ENCODE peak calls at places on chromosome 11, in five cellular contexts. Y is left ventricle myocardium inferior; W is lower lobe of right lung; Z is effector memory CD4-positive, alpha-beta T cell; U is lung. B is an unnamed sample.
A peak's percentile ranks its signal among the peaks of the same experiment; 100 is the strongest.

GRCh38 chr11:71341173-71341572 is 88.8 kb upstream of the SHANK2 start:
- DNase-seq in Y (no peak), W (no peak), Z (no peak), U (no peak), B (no peak)

GRCh38 chr11:132504501-132505041 is 1027.7 kb downstream of the OPCML start:
- DNase-seq in Y (no peak), W (no peak), Z (no peak), U (no peak), B (no peak)

GRCh38 chr11:75784085-75784478 is 15.5 kb downstream of the DGAT2 start:
- DNase-seq in Y (no peak), W (no peak), Z (no peak), U (no peak), B (no peak)

GRCh38 chr11:1757861-1758610 is 5.7 kb downstream of the CTSD start:
- DNase-seq in Y (no peak), W (peak; percentile 64), Z (peak; percentile 27), U (no peak), B (peak; percentile 69)

GRCh38 chr11:30984442-30984816 is 385.1 kb downstream of the DCDC1 start:
- DNase-seq in Y (no peak), W (no peak), Z (no peak), U (no peak), B (no peak)

GRCh38 chr11:64906314-64906635 is 10.7 kb downstream of the ATG2A start:
- DNase-seq in Y (no peak), W (no peak), Z (no peak), U (no peak), B (peak; percentile 53)

GRCh38 chr11:45949992-45950407 is 27.5 kb downstream of the LARGE2 start:
- DNase-seq in Y (no peak), W (no peak), Z (no peak), U (no peak), B (no peak)

GRCh38 chr11:34146866-34147265 is 41.4 kb downstream of the NAT10 start:
- DNase-seq in Y (no peak), W (peak; percentile 6), Z (no peak), U (no peak), B (no peak)

GRCh38 chr11:59053387-59053786 is 32.7 kb upstream of the GLYATL1B start:
- DNase-seq in Y (peak; percentile 51), W (peak; percentile 71), Z (peak; percentile 77), U (peak; percentile 66), B (peak; percentile 85)

GRCh38 chr11:45654242-45654641 is 11.2 kb downstream of the CHST1 start:
- DNase-seq in Y (no peak), W (peak; percentile 25), Z (no peak), U (no peak), B (no peak)

GRCh38 chr11:28303477-28304191 is 195.4 kb downstream of the METTL15 start:
- DNase-seq in Y (no peak), W (no peak), Z (no peak), U (no peak), B (no peak)

GRCh38 chr11:84780689-84781293 is 846.4 kb downstream of the DLG2 start:
- DNase-seq in Y (no peak), W (no peak), Z (no peak), U (no peak), B (no peak)

GRCh38 chr11:85602551-85603218 is 24.5 kb downstream of the DLG2 start:
- DNase-seq in Y (no peak), W (no peak), Z (no peak), U (no peak), B (no peak)

GRCh38 chr11:116258821-116259220 is 514.0 kb downstream of the BUD13 start:
- DNase-seq in Y (no peak), W (no peak), Z (no peak), U (no peak), B (no peak)

GRCh38 chr11:28146123-28146751 is 38.0 kb downstream of the METTL15 start:
- DNase-seq in Y (no peak), W (no peak), Z (no peak), U (no peak), B (no peak)

GRCh38 chr11:2156416-2157182 is 4.4 kb downstream of the INS start:
- DNase-seq in Y (peak; percentile 65), W (peak; percentile 79), Z (peak; percentile 31), U (peak; percentile 67), B (peak; percentile 86)

GRCh38 chr11:94879006-94879405 is 94.3 kb downstream of the CWC15 start:
- DNase-seq in Y (no peak), W (no peak), Z (no peak), U (peak; percentile 11), B (no peak)

GRCh38 chr11:8068605-8069221 is 12.3 kb upstream of the TUB start:
- DNase-seq in Y (peak; percentile 46), W (no peak), Z (no peak), U (no peak), B (peak; percentile 79)

GRCh38 chr11:77199346-77199745 is 71.3 kb downstream of the MYO7A start:
- DNase-seq in Y (no peak), W (peak; percentile 41), Z (no peak), U (no peak), B (no peak)

GRCh38 chr11:99068832-99069231 is 48.1 kb downstream of the CNTN5 start:
- DNase-seq in Y (no peak), W (no peak), Z (no peak), U (no peak), B (no peak)

GRCh38 chr11:125263268-125263790 is 98.8 kb downstream of the PKNOX2 start:
- DNase-seq in Y (peak; percentile 87), W (peak; percentile 73), Z (no peak), U (peak; percentile 68), B (peak; percentile 95)

GRCh38 chr11:130763087-130763980 is 152.9 kb downstream of the SNX19 start:
- DNase-seq in Y (no peak), W (no peak), Z (no peak), U (no peak), B (no peak)

GRCh38 chr11:117511483-117511934 is 183.9 kb downstream of the CEP164 start:
- DNase-seq in Y (no peak), W (no peak), Z (no peak), U (no peak), B (no peak)

GRCh38 chr11:12770435-12770834 is 96.2 kb downstream of the TEAD1 start:
- DNase-seq in Y (no peak), W (no peak), Z (no peak), U (no peak), B (no peak)

GRCh38 chr11:12769834-12770345 is 95.7 kb downstream of the TEAD1 start:
- DNase-seq in Y (no peak), W (no peak), Z (no peak), U (no peak), B (no peak)

GRCh38 chr11:12767577-12767976 is 93.4 kb downstream of the TEAD1 start:
- DNase-seq in Y (no peak), W (no peak), Z (no peak), U (no peak), B (no peak)

GRCh38 chr11:12767022-12767421 is 92.8 kb downstream of the TEAD1 start:
- DNase-seq in Y (no peak), W (no peak), Z (no peak), U (no peak), B (no peak)

DNA sequence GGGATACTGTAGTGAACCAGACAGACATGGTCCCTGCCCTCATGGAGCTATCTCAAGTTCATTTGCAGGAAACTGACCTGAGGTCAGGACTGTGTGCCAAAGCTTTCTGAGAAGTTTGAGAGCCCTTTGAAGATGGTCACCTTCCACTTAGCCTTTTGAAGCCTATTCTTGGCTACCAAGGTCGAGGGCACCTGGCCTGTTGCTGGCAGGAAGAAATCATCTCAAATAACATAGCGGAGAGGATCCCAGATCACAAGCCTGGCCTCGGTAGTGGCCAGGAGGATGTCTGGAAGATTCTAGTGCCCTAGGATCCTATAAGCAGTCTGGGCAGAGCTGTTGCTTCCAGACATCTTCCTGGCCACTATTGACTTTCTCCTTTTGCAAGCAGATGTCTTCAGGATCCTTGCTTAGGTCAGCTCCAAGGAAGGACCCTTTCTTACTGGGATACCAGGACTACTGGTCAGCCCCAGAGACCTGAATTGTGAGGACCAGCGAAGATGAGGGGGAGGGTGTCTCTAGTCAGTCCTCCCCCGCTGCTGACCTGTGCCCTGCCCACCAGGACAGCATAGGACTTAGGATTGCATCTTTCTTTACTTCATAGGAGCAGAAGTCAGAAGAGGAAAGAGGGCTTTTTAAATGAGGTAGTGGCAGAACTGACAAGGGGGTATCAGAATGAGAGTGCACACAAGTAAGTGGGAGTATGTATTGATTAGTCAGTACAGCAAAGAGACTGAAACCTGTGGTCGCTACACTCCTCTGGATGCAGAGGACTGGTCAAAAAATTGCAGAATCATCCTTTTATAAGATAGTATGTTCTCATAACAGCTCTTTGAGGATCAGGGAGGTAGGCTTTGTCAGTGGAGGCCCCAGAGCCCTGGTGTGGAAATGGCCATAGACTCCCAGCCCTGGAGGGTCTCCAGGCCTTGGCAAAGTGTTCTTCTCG is 94.8 kb downstream of the TEAD1 start:
- DNase-seq in Y (no peak), W (no peak), Z (no peak), U (no peak), B (no peak)
- H3K4me1 ChIP-seq in Y (peaks cover 93% of the 10 kb centered on the region), W (peaks cover 21% of the 10 kb centered on the region), Z (no peaks in the 10 kb centered on the region), U (peaks cover 8% of the 10 kb centered on the region), B (peaks cover 19% of the 10 kb centered on the region)

GRCh38 chr11:63889344-63889743 is 27.6 kb downstream of the RCOR2 start:
- DNase-seq in Y (no peak), W (no peak), Z (no peak), U (no peak), B (peak; percentile 29)
- H3K4me3 ChIP-seq in Y (peak overlapping the region; percentile 58), W (peak overlapping the region; percentile 48), Z (peak overlapping the region; percentile 64), U (no peak overlapping the region), B (no peak overlapping the region)

DNA sequence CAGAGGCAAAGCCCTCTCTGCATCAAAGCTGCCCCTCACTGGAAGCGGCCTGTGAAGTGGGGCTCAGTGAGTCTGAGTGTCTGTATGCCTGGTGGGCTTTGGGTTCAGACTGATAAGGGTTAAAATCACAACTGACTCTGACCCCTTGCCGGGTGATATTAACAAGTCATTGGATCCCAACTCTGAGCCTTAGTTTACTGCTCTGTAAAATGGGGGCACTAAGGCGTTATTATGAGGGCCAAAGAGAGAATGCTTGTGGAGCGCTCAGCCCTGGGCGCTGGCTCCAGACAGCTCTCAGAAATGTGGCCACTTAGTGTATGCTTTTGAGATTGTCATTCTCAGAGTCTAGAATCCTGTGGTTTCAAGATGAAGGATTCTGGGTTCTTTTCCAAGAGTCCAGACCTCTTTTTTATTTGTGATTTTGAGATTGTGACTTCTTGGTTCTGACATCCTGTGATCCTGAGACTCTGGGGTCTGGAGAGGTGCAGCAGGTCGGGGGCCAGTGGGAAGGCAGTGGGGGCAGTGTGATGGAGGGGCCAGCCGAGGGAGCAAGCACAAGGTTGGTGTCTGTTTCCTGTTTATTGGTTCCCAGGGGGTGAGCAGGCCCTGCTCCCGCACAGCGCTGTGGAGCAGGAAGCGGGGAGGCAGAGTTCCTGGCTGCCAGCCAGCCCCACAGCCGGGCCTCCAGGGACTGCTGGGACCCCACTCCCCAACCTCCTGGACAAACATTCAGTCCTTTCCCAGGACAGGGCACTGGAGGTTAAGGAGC is 13.4 kb downstream of the ARHGEF17 start:
- DNase-seq in Y (peak; percentile 75), W (peak; percentile 62), Z (no peak), U (no peak), B (peak; percentile 81)
- H3K4me1 ChIP-seq in Y (peaks cover 100% of the 10 kb centered on the region), W (peaks cover 95% of the 10 kb centered on the region), Z (no peaks in the 10 kb centered on the region), U (peaks cover 65% of the 10 kb centered on the region), B (peaks cover 50% of the 10 kb centered on the region)

GRCh38 chr11:133950874-133951483 is 5.8 kb downstream of the IGSF9B start:
- DNase-seq in Y (peak; percentile 70), W (no peak), Z (no peak), U (no peak), B (peak; percentile 83)

GRCh38 chr11:133953571-133953970 is 3.2 kb downstream of the IGSF9B start:
- DNase-seq in Y (no peak), W (no peak), Z (no peak), U (no peak), B (no peak)

GRCh38 chr11:133953999-133954398 is 2.8 kb downstream of the IGSF9B start:
- DNase-seq in Y (no peak), W (no peak), Z (no peak), U (no peak), B (peak; percentile 14)

GRCh38 chr11:133952199-133953190 is 4.3 kb downstream of the IGSF9B start:
- DNase-seq in Y (no peak), W (no peak), Z (no peak), U (no peak), B (no peak)

GRCh38 chr11:133951484-133952198 is 5.1 kb downstream of the IGSF9B start:
- DNase-seq in Y (no peak), W (no peak), Z (no peak), U (no peak), B (peak; percentile 74)
- H3K4me3 ChIP-seq in Y (peak overlapping the region; percentile 73), W (peak overlapping the region; percentile 2), Z (no peak overlapping the region), U (no peak overlapping the region), B (peak overlapping the region; percentile 38)

B was measured in right cardiac atrium.